ENCODE peak calls at places on chromosomes 1 and 21, in four cellular contexts. S is brain microvascular endothelial cell; K is AG10803; I is T-helper 2 cell treated with Interferon-gamma antibody and Interleukin-4, amounts not matched to agents 5 μg/mL and 100 μg/mL, for 36 hours. H is an unnamed sample.
A peak's percentile ranks its signal among the peaks of the same experiment; 100 is the strongest.

GRCh38 chr1:21801100-21801499 is 11.0 kb upstream of the LDLRAD2 start:
- DNase-seq in S (peak; percentile 21), I (no peak), K (no peak), H (peak; percentile 51)

GRCh38 chr1:22471078-22471477 is 19.4 kb downstream of the ZBTB40 start:
- DNase-seq in I (no peak), S (peak; percentile 20), K (peak; percentile 64), H (peak; percentile 60)

GRCh38 chr1:81115422-81115821 is 685.3 kb upstream of the ADGRL2 start:
- DNase-seq in S (no peak), I (no peak), K (no peak), H (no peak)

GRCh38 chr21:26138615-26139257 is 31.8 kb downstream of the APP start:
- DNase-seq in K (peak; percentile 29), I (no peak), S (no peak), H (no peak)

GRCh38 chr1:157370698-157371097 is 181.6 kb downstream of the FCRL5 start:
- DNase-seq in I (no peak), K (no peak), S (no peak), H (no peak)

GRCh38 chr1:40421348-40421693 is 29.0 kb upstream of the ZFP69B start:
- DNase-seq in I (no peak), K (no peak), S (no peak), H (no peak)

GRCh38 chr1:67019600-67020136 is 34.3 kb downstream of the SLC35D1 start:
- DNase-seq in S (peak; percentile 36), K (peak; percentile 64), I (no peak), H (peak; percentile 68)

GRCh38 chr1:163531345-163531744 is 209.6 kb downstream of the NUF2 start:
- DNase-seq in I (no peak), K (no peak), S (no peak), H (no peak)

GRCh38 chr1:27527223-27527856 is 37.4 kb upstream of the WASF2 start:
- DNase-seq in I (no peak), S (no peak), K (peak; percentile 57), H (peak; percentile 76)

GRCh38 chr1:43975249-43975961 is 645 bp downstream of the ATP6V0B start:
- DNase-seq in S (no peak), I (no peak), K (peak; percentile 17), H (peak; percentile 39)

GRCh38 chr1:24900985-24901781 is 28.9 kb downstream of the RUNX3 start:
- DNase-seq in I (no peak), S (no peak), K (no peak), H (no peak)

GRCh38 chr21:28615276-28615675 is 377.4 kb downstream of the LTN1 start:
- DNase-seq in S (peak; percentile 79), K (peak; percentile 85), I (no peak), H (peak; percentile 75)

GRCh38 chr1:12067900-12068821 is 5.1 kb downstream of the TNFRSF8 start:
- DNase-seq in I (peak; percentile 78), K (peak; percentile 52), S (peak; percentile 66), H (peak; percentile 81)

GRCh38 chr1:16155537-16156410 is at the start of gene EPHA2:
- DNase-seq in K (peak; percentile 77), I (no peak), S (peak; percentile 80), H (peak; percentile 87)

GRCh38 chr1:11620924-11621323 is 33.3 kb downstream of the FBXO2 start:
- DNase-seq in I (no peak), K (no peak), S (no peak), H (no peak)

GRCh38 chr1:162889989-162890388 is 29.0 kb upstream of the CCDC190 start:
- DNase-seq in I (no peak), S (no peak), K (no peak), H (no peak)

GRCh38 chr1:59814901-59815825 is at the start of gene HOOK1:
- DNase-seq in S (no peak), K (no peak), I (no peak), H (no peak)

GRCh38 chr1:239563680-239564079 is 177.3 kb downstream of the CHRM3 start:
- DNase-seq in K (no peak), I (no peak), S (no peak), H (no peak)

GRCh38 chr1:117815926-117816325 is 113.5 kb downstream of the GDAP2 start:
- DNase-seq in S (no peak), K (no peak), I (no peak), H (no peak)

GRCh38 chr1:226908913-226909312 is 31.2 kb upstream of the COQ8A start:
- DNase-seq in K (no peak), S (no peak), I (no peak), H (no peak)

GRCh38 chr1:155504207-155504606 is 58.4 kb downstream of the ASH1L start:
- DNase-seq in I (no peak), K (peak; percentile 18), S (peak; percentile 12), H (peak; percentile 40)

GRCh38 chr1:15249032-15249601 is 2.1 kb downstream of the FHAD1 start:
- DNase-seq in I (peak; percentile 84), S (peak; percentile 44), K (no peak), H (peak; percentile 30)

GRCh38 chr1:65764052-65764451 is 28.6 kb upstream of the PDE4B start:
- DNase-seq in S (no peak), I (no peak), K (no peak), H (no peak)

GRCh38 chr1:54937469-54937868 is 43.0 kb upstream of the TMEM61 start:
- DNase-seq in I (no peak), S (no peak), K (no peak), H (peak; percentile 53)

GRCh38 chr1:231966983-231967382 is 340.4 kb downstream of the DISC1 start:
- DNase-seq in K (no peak), S (no peak), I (no peak), H (no peak)

GRCh38 chr1:204885790-204886189 is 15.1 kb downstream of the NFASC start:
- DNase-seq in S (no peak), I (no peak), K (peak; percentile 84), H (no peak)

GRCh38 chr1:220768127-220768601 is 18.5 kb upstream of the MTARC1 start:
- DNase-seq in I (no peak), K (no peak), S (no peak), H (peak; percentile 30)

GRCh38 chr1:81414417-81415087 is 386.2 kb upstream of the ADGRL2 start:
- DNase-seq in I (peak; percentile 4), S (peak; percentile 7), K (peak; percentile 22), H (peak; percentile 9)

GRCh38 chr1:210132582-210132981 is 100.0 kb upstream of the SERTAD4 start:
- DNase-seq in K (peak; percentile 33), I (no peak), S (peak; percentile 33), H (peak; percentile 39)

GRCh38 chr1:109617291-109617801 is 2.1 kb downstream of the GNAT2 start:
- DNase-seq in S (peak; percentile 92), K (peak; percentile 92), I (peak; percentile 46), H (peak; percentile 96)